ENCODE peak calls at places on chromosomes 4 and X, in six cellular contexts. One of them, this sample, is unnamed.

GRCh38 chrX:121579016-121579760 is 531.8 kb downstream of the GLUD2 start:
- DNase-seq in neuronal stem cell: no peak
- DNase-seq in H9: no peak
- DNase-seq in H1: no peak
- DNase-seq in IMR-90: no peak
- DNase-seq in mesenchymal stem cell: no peak
- DNase-seq in this sample: peak

GRCh38 chr4:38371391-38371851 is 292.6 kb upstream of the KLF3 start:
- DNase-seq in neuronal stem cell: no peak
- DNase-seq in H9: no peak
- DNase-seq in mesenchymal stem cell: peak
- DNase-seq in H1: no peak
- DNase-seq in IMR-90: peak
- DNase-seq in this sample: no peak

GRCh38 chr4:41359069-41359769 is 102.5 kb downstream of the UCHL1 start:
- DNase-seq in H1: peak
- DNase-seq in mesenchymal stem cell: no peak
- DNase-seq in H9: peak
- DNase-seq in neuronal stem cell: no peak
- DNase-seq in IMR-90: no peak
- DNase-seq in this sample: no peak

GRCh38 chr4:150302553-150302952 is 224.3 kb downstream of the DCLK2 start:
- DNase-seq in neuronal stem cell: no peak
- DNase-seq in H1: no peak
- DNase-seq in mesenchymal stem cell: peak
- DNase-seq in IMR-90: peak
- DNase-seq in H9: no peak
- DNase-seq in this sample: peak

GRCh38 chr4:83771113-83771705 is 235.3 kb downstream of the GPAT3 start:
- DNase-seq in mesenchymal stem cell: peak
- DNase-seq in IMR-90: peak
- DNase-seq in neuronal stem cell: peak
- DNase-seq in H1: peak
- DNase-seq in H9: peak
- DNase-seq in this sample: peak

GRCh38 chr4:185035284-185035683 is 17.0 kb downstream of the HELT start:
- DNase-seq in IMR-90: no peak
- DNase-seq in mesenchymal stem cell: no peak
- DNase-seq in neuronal stem cell: no peak
- DNase-seq in H1: no peak
- DNase-seq in H9: no peak
- DNase-seq in this sample: no peak

GRCh38 chr4:145812902-145813301 is 125.7 kb downstream of the ZNF827 start:
- DNase-seq in mesenchymal stem cell: no peak
- DNase-seq in H1: no peak
- DNase-seq in neuronal stem cell: no peak
- DNase-seq in H9: no peak
- DNase-seq in IMR-90: no peak
- DNase-seq in this sample: peak

GRCh38 chrX:30951003-30951402 is 61.9 kb upstream of the TAB3 start:
- DNase-seq in IMR-90: no peak
- DNase-seq in H1: no peak
- DNase-seq in mesenchymal stem cell: no peak
- DNase-seq in neuronal stem cell: no peak
- DNase-seq in H9: no peak
- DNase-seq in this sample: peak

GRCh38 chr4:76752911-76753494 is 144.9 kb downstream of the SOWAHB start:
- DNase-seq in neuronal stem cell: no peak
- DNase-seq in IMR-90: peak
- DNase-seq in mesenchymal stem cell: peak
- DNase-seq in H9: no peak
- DNase-seq in H1: no peak
- DNase-seq in this sample: peak

GRCh38 chr4:41174444-41174843 is 39.9 kb downstream of the APBB2 start:
- DNase-seq in neuronal stem cell: no peak
- DNase-seq in H1: no peak
- DNase-seq in H9: no peak
- DNase-seq in IMR-90: peak
- DNase-seq in mesenchymal stem cell: peak
- DNase-seq in this sample: no peak

GRCh38 chrX:153939573-153939972 is 4.7 kb upstream of the NAA10 start:
- DNase-seq in mesenchymal stem cell: no peak
- DNase-seq in neuronal stem cell: no peak
- DNase-seq in H9: no peak
- DNase-seq in IMR-90: no peak
- DNase-seq in H1: no peak
- DNase-seq in this sample: no peak

GRCh38 chr4:127425202-127425845 is 207.4 kb upstream of the INTU start:
- DNase-seq in H9: no peak
- DNase-seq in mesenchymal stem cell: no peak
- DNase-seq in neuronal stem cell: no peak
- DNase-seq in IMR-90: no peak
- DNase-seq in H1: no peak
- DNase-seq in this sample: no peak

GRCh38 chr4:127421418-127421817 is 211.3 kb upstream of the INTU start:
- DNase-seq in IMR-90: no peak
- DNase-seq in mesenchymal stem cell: no peak
- DNase-seq in H1: no peak
- DNase-seq in H9: no peak
- DNase-seq in neuronal stem cell: no peak
- DNase-seq in this sample: no peak

DNA sequence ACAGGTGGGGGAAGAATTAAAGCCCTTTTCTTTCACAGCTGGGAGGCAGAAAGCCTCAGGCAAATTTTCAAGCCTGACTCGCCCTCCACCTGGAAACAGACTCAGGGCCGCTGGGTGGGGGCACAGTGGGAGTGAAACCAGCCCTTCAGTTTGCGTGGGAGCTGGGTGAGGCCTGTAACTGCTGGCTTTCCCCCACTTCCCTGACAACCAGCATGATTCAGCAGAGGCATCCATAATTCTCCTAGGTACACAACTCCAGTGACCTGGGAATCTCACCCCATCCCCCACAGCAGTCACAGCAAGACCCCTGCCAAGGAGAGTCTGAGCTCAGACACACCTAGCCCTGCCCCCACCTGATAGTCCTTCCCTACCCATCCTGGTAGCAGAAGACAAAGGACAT is 206.8 kb upstream of the INTU start:
- DNase-seq in IMR-90: no peak
- DNase-seq in H1: no peak
- DNase-seq in mesenchymal stem cell: no peak
- DNase-seq in neuronal stem cell: no peak
- DNase-seq in H9: no peak
- DNase-seq in this sample: peak
- H3K18ac ChIP-seq in IMR-90: no peak
- H3K18ac ChIP-seq in H1: no peak
- H3K18ac ChIP-seq in mesenchymal stem cell: no peak
- H3K18ac ChIP-seq in neuronal stem cell: no peak
- H3K18ac ChIP-seq in H9: no peak
- H3K18ac ChIP-seq in this sample: no peak

DNA sequence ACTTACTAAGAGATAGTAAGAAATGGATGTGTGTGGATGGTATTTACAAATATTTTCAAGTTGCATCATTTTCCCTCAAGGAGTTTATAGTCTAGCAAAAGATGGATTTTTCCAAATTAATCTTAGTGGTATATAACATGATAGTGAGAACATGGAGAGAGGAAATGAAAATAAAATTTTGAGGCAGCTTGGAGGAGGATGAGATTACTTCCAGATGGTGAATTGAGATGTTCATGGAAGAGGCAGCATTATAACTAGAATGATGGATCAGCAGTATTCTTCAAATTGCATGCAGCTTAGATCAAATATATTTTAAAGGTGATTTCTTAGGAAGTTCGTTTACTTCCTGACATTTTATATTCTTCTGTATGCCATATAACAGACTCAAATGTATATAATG is 439.3 kb downstream of the SPRY1 start:
- DNase-seq in mesenchymal stem cell: no peak
- DNase-seq in neuronal stem cell: no peak
- DNase-seq in H9: no peak
- DNase-seq in IMR-90: no peak
- DNase-seq in H1: no peak
- DNase-seq in this sample: no peak
- H3K14ac ChIP-seq in mesenchymal stem cell: no peak
- H3K14ac ChIP-seq in neuronal stem cell: no peak
- H3K14ac ChIP-seq in H9: no peak
- H3K14ac ChIP-seq in IMR-90: no peak
- H3K14ac ChIP-seq in H1: no peak
- H3K14ac ChIP-seq in this sample: no peak

DNA sequence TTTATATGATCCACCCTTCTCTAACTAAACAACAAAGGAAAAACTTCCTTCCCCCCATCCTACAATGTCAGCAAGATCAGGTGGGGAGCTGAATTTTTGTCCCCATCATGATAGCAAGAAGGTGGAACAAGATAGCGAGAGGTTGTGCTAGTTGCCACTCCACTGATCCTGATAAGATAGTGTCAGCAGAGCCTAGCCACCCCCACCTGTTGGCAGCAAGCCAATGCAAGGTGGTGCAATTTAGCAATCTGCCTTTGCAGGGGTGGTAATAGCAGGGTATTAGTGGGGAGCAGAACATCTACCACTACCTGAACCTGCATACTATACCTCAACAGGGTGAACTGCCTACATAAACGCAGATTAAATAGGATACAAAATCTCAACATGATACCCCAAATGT is 80.2 kb upstream of the MAMLD1 start:
- DNase-seq in H1: no peak
- DNase-seq in H9: no peak
- DNase-seq in mesenchymal stem cell: no peak
- DNase-seq in neuronal stem cell: no peak
- DNase-seq in IMR-90: no peak
- DNase-seq in this sample: no peak
- H4K91ac ChIP-seq in H1: no peak
- H4K91ac ChIP-seq in H9: no peak
- H4K91ac ChIP-seq in mesenchymal stem cell: no peak
- H4K91ac ChIP-seq in neuronal stem cell: no peak
- H4K91ac ChIP-seq in IMR-90: no peak
- H4K91ac ChIP-seq in this sample: no peak

DNA sequence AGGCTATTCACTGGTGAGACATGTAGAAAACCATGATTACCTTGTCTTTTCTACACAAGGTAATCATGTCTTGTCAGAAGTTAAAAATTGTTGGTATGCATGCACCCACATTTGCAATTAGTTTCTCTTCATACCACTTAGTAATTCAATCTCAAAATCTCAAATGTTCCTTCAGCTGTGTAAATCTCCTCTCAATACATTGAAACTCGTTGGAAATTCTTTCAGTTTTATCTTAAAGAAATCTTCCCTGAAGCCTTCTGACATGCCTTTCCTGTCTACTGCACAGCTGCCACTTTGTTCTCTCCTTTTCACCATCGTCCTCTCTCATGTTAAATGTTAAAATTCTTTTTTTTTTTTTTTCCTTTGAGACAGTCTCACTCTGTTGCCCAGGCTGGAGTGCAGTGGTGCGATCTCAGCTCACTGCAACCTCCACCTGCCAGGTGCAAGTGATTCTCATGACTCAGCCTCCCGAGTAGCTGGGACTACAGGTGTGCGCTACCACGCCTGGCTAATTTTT is 30.9 kb downstream of the MCUB start:
- DNase-seq in H1: no peak
- DNase-seq in H9: no peak
- DNase-seq in neuronal stem cell: no peak
- DNase-seq in mesenchymal stem cell: no peak
- DNase-seq in IMR-90: no peak
- DNase-seq in this sample: peak
- H3K18ac ChIP-seq in H1: no peak
- H3K18ac ChIP-seq in H9: no peak
- H3K18ac ChIP-seq in neuronal stem cell: no peak
- H3K18ac ChIP-seq in mesenchymal stem cell: no peak
- H3K18ac ChIP-seq in IMR-90: no peak
- H3K18ac ChIP-seq in this sample: no peak

GRCh38 chrX:42684062-42684461 is 93.9 kb downstream of the PPP1R2C start:
- DNase-seq in IMR-90: no peak
- DNase-seq in H1: no peak
- DNase-seq in mesenchymal stem cell: no peak
- DNase-seq in neuronal stem cell: no peak
- DNase-seq in H9: no peak
- DNase-seq in this sample: no peak

GRCh38 chrX:42686296-42686695 is 91.7 kb downstream of the PPP1R2C start:
- DNase-seq in H1: no peak
- DNase-seq in H9: no peak
- DNase-seq in mesenchymal stem cell: no peak
- DNase-seq in IMR-90: no peak
- DNase-seq in neuronal stem cell: no peak
- DNase-seq in this sample: no peak

GRCh38 chrX:42691196-42691595 is 86.8 kb downstream of the PPP1R2C start:
- DNase-seq in mesenchymal stem cell: no peak
- DNase-seq in H9: no peak
- DNase-seq in IMR-90: no peak
- DNase-seq in H1: no peak
- DNase-seq in neuronal stem cell: no peak
- DNase-seq in this sample: no peak

GRCh38 chrX:42686706-42687105 is 91.3 kb downstream of the PPP1R2C start:
- DNase-seq in IMR-90: no peak
- DNase-seq in mesenchymal stem cell: no peak
- DNase-seq in neuronal stem cell: no peak
- DNase-seq in H9: no peak
- DNase-seq in H1: no peak
- DNase-seq in this sample: no peak
- H3K14ac ChIP-seq in IMR-90: no peak
- H3K14ac ChIP-seq in mesenchymal stem cell: no peak
- H3K14ac ChIP-seq in neuronal stem cell: no peak
- H3K14ac ChIP-seq in H9: no peak
- H3K14ac ChIP-seq in H1: no peak
- H3K14ac ChIP-seq in this sample: no peak

DNA sequence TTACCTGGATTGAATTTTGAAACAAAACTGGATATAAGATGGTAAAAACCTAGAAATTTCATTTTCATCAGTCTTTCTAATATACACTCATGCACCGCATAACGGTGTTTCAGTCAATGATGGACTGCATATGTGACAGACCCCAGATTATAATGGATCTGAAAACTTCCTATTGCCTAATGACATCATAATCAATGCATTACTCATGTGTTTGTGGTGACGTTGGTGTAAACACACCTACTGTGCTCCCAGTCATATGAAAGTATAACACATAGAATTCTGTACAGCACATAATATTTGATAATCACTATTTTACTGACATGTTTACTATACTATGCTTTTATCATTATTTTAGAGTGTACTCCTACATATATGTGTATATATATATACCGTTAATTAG is 119.9 kb upstream of the AGA start:
- DNase-seq in H1: no peak
- DNase-seq in IMR-90: no peak
- DNase-seq in neuronal stem cell: no peak
- DNase-seq in H9: no peak
- DNase-seq in mesenchymal stem cell: no peak
- DNase-seq in this sample: no peak
- H4K91ac ChIP-seq in H1: no peak
- H4K91ac ChIP-seq in IMR-90: no peak
- H4K91ac ChIP-seq in neuronal stem cell: no peak
- H4K91ac ChIP-seq in H9: no peak
- H4K91ac ChIP-seq in mesenchymal stem cell: no peak
- H4K91ac ChIP-seq in this sample: no peak

GRCh38 chr4:46277165-46277951 is 112.6 kb downstream of the GABRA2 start:
- DNase-seq in H9: no peak
- DNase-seq in neuronal stem cell: no peak
- DNase-seq in IMR-90: no peak
- DNase-seq in mesenchymal stem cell: no peak
- DNase-seq in H1: no peak
- DNase-seq in this sample: no peak
- H3K18ac ChIP-seq in H9: no peak
- H3K18ac ChIP-seq in neuronal stem cell: no peak
- H3K18ac ChIP-seq in IMR-90: no peak
- H3K18ac ChIP-seq in mesenchymal stem cell: no peak
- H3K18ac ChIP-seq in H1: no peak
- H3K18ac ChIP-seq in this sample: no peak

GRCh38 chrX:151779258-151779657 is 44.7 kb downstream of the CNGA2 start:
- DNase-seq in H9: no peak
- DNase-seq in mesenchymal stem cell: no peak
- DNase-seq in IMR-90: no peak
- DNase-seq in H1: no peak
- DNase-seq in neuronal stem cell: no peak
- DNase-seq in this sample: no peak
- H3K14ac ChIP-seq in H9: no peak
- H3K14ac ChIP-seq in mesenchymal stem cell: no peak
- H3K14ac ChIP-seq in IMR-90: no peak
- H3K14ac ChIP-seq in H1: no peak
- H3K14ac ChIP-seq in neuronal stem cell: no peak
- H3K14ac ChIP-seq in this sample: no peak